ENCODE peak calls at places on chromosomes 11 and 22, in eight cellular contexts. Q is dorsolateral prefrontal cortex, K is HFFc6, G is EL, M is osteocyte, P is ELR, L is NCI-H2107, V is endodermal cell. Z is an unnamed sample.

GRCh38 chr22:38967451-38968450 is 10.3 kb downstream of the APOBEC3A start:
- DNase-seq in P (no peak), V (no peak), K (no peak), Q (no peak), M (no peak), L (no peak), G (no peak), Z (no peak)

GRCh38 chr11:126129681-126130671 is 67.3 kb upstream of the CDON start:
- DNase-seq in L (no peak), K (no peak), P (no peak), M (no peak), G (no peak), V (peak; percentile 40), Q (no peak), Z (no peak)

GRCh38 chr22:48404801-48405447 is 1422.7 kb downstream of the BRD1 start:
- DNase-seq in L (no peak), G (no peak), V (no peak), P (no peak), K (no peak), Q (no peak), M (peak; percentile 64), Z (no peak)

GRCh38 chr22:40010752-40011145 is 16.0 kb downstream of the FAM83F start:
- DNase-seq in M (no peak), Q (no peak), L (no peak), V (no peak), G (no peak), K (no peak), P (no peak), Z (no peak)

GRCh38 chr11:27200779-27201453 is 160.3 kb downstream of the BBOX1 start:
- DNase-seq in P (no peak), L (no peak), G (no peak), Q (no peak), M (no peak), K (no peak), V (no peak), Z (no peak)

GRCh38 chr11:119702261-119702591 is 26.8 kb downstream of the NECTIN1 start:
- DNase-seq in V (no peak), P (peak; percentile 58), M (no peak), L (no peak), K (peak; percentile 30), Q (no peak), G (peak; percentile 52), Z (no peak)

GRCh38 chr11:117189191-117189940 is 9.8 kb upstream of the TAGLN start:
- DNase-seq in G (no peak), L (no peak), M (no peak), P (no peak), K (no peak), Q (peak; percentile 39), V (peak; percentile 32), Z (no peak)

GRCh38 chr11:61418136-61418535 is 11.6 kb downstream of the CPSF7 start:
- DNase-seq in Q (no peak), G (no peak), K (no peak), M (no peak), P (peak; percentile 30), L (no peak), V (no peak), Z (peak; percentile 37)

GRCh38 chr11:84295815-84296214 is 1009.6 kb upstream of the CCDC90B start:
- DNase-seq in M (no peak), Q (no peak), V (no peak), L (no peak), K (no peak), P (no peak), G (no peak), Z (no peak)

GRCh38 chr22:24443668-24444067 is 16.3 kb downstream of the ADORA2A start:
- DNase-seq in M (no peak), P (no peak), L (no peak), V (peak; percentile 24), Q (no peak), G (no peak), K (no peak), Z (no peak)

GRCh38 chr11:83574516-83574915 is 288.3 kb upstream of the CCDC90B start:
- DNase-seq in L (no peak), P (peak; percentile 12), Q (no peak), V (no peak), G (peak; percentile 37), K (peak; percentile 51), M (no peak), Z (no peak)

GRCh38 chr11:27228891-27229290 is 134.1 kb downstream of the CCDC34 start:
- DNase-seq in P (no peak), K (no peak), Q (no peak), L (no peak), M (no peak), G (no peak), V (no peak), Z (no peak)

GRCh38 chr22:33652596-33652995 is 267.7 kb downstream of the LARGE1 start:
- DNase-seq in K (no peak), V (no peak), P (no peak), Q (no peak), G (no peak), M (no peak), L (no peak), Z (no peak)

GRCh38 chr11:10351435-10351767 is 46.5 kb downstream of the ADM start:
- DNase-seq in L (no peak), V (no peak), K (no peak), M (no peak), G (no peak), P (no peak), Q (no peak), Z (no peak)

GRCh38 chr11:57978686-57979531 is 44.8 kb upstream of the OR9Q1 start:
- DNase-seq in M (no peak), G (no peak), K (no peak), P (no peak), L (no peak), V (no peak), Q (no peak), Z (no peak)

GRCh38 chr11:10350341-10350740 is 45.5 kb downstream of the ADM start:
- DNase-seq in G (peak; percentile 97), P (peak; percentile 92), L (no peak), K (peak; percentile 73), M (no peak), V (peak; percentile 86), Q (no peak), Z (peak; percentile 87)

GRCh38 chr11:73236879-73237278 is 18.8 kb downstream of the P2RY2 start:
- DNase-seq in G (peak; percentile 43), V (peak; percentile 92), M (no peak), L (no peak), K (peak; percentile 13), P (peak; percentile 51), Q (peak; percentile 13), Z (peak; percentile 77)

GRCh38 chr11:111523343-111523742 is 8.8 kb downstream of the HOATZ start:
- DNase-seq in L (no peak), P (no peak), M (no peak), K (no peak), V (no peak), G (no peak), Q (no peak), Z (peak; percentile 33)

GRCh38 chr11:92867913-92868619 is 101.4 kb upstream of the MTNR1B start:
- DNase-seq in P (no peak), G (no peak), K (no peak), M (no peak), V (no peak), Q (no peak), L (no peak), Z (no peak)

GRCh38 chr22:43853328-43853931 is 8.9 kb downstream of the SULT4A1 start:
- DNase-seq in L (no peak), G (no peak), K (no peak), Q (peak; percentile 40), P (no peak), M (no peak), V (peak; percentile 55), Z (no peak)

GRCh38 chr11:8717876-8718753 is 35.5 kb downstream of the RPL27A start:
- DNase-seq in V (peak; percentile 78), K (peak; percentile 87), P (peak; percentile 84), G (peak; percentile 91), Q (no peak), L (no peak), M (no peak), Z (peak; percentile 73)

GRCh38 chr22:20981787-20982562 is at the start of gene LZTR1:
- DNase-seq in V (peak; percentile 91), Q (peak; percentile 81), K (peak; percentile 72), M (peak; percentile 92), G (peak; percentile 82), P (peak; percentile 88), L (peak; percentile 23), Z (peak; percentile 67)

GRCh38 chr11:10208045-10208674 is 85.9 kb downstream of the SBF2 start:
- DNase-seq in L (peak; percentile 13), K (peak; percentile 42), G (peak; percentile 58), M (no peak), Q (no peak), V (no peak), P (peak; percentile 70), Z (peak; percentile 74)

GRCh38 chr11:30479899-30480298 is 106.3 kb downstream of the MPPED2 start:
- DNase-seq in K (no peak), G (no peak), M (no peak), V (no peak), L (no peak), P (no peak), Q (no peak), Z (no peak)

GRCh38 chr11:43943931-43944751 is 1.7 kb downstream of the C11orf96 start:
- DNase-seq in G (no peak), L (no peak), V (peak; percentile 73), P (peak; percentile 11), Q (no peak), M (no peak), K (no peak), Z (peak; percentile 30)

GRCh38 chr22:41301085-41302015 is at the start of gene ZC3H7B:
- DNase-seq in K (peak; percentile 72), L (peak; percentile 66), Q (peak; percentile 77), P (peak; percentile 88), G (peak; percentile 82), V (peak; percentile 93), M (peak; percentile 94), Z (peak; percentile 77)